ENCODE peak calls at places on chromosomes 11 and 22, in five cellular contexts. M, R, A, F and E are unnamed samples. For H3K9me3, the result is how much of the 10 kb centered on the place peaks cover.

GRCh38 chr22:20380486-20380885 is 13.5 kb upstream of the ZNF74 start:
- DNase-seq in R (no peak), M (no peak), F (no peak), A (no peak), E (no peak)

GRCh38 chr11:44445500-44446340 is 119.7 kb upstream of the CD82 start:
- DNase-seq in M (no peak), A (no peak), F (no peak), R (peak), E (no peak)

GRCh38 chr22:48071305-48071704 is 1308.9 kb downstream of the TBC1D22A start:
- DNase-seq in R (no peak), F (no peak), A (no peak), M (no peak), E (no peak)

GRCh38 chr11:34638897-34639296 is 18.0 kb downstream of the EHF start:
- DNase-seq in F (no peak), M (no peak), A (no peak), R (no peak), E (no peak)

GRCh38 chr11:64787526-64788320 is 9.4 kb upstream of the SF1 start:
- DNase-seq in A (peak), R (peak), F (no peak), M (no peak), E (peak)

GRCh38 chr11:19812096-19812495 is 99.5 kb downstream of the NAV2 start:
- DNase-seq in R (no peak), M (no peak), F (no peak), A (no peak), E (no peak)

GRCh38 chr22:23109441-23109978 is 32.3 kb downstream of the RSPH14 start:
- DNase-seq in R (no peak), A (no peak), M (no peak), F (no peak), E (peak)

GRCh38 chr11:87473174-87473573 is 435.4 kb downstream of the TMEM135 start:
- DNase-seq in M (no peak), A (peak), F (no peak), R (peak), E (no peak)

GRCh38 chr11:70201876-70202861 is 927 bp upstream of the FADD start:
- DNase-seq in M (no peak), F (no peak), R (no peak), A (peak), E (no peak)

GRCh38 chr11:15412054-15412453 is 297.3 kb downstream of the INSC start:
- DNase-seq in A (no peak), R (no peak), F (no peak), M (no peak), E (no peak)

GRCh38 chr22:19232620-19233019 is 54.1 kb upstream of the SLC25A1 start:
- DNase-seq in M (no peak), R (no peak), F (no peak), A (no peak), E (no peak)

GRCh38 chr11:66680966-66681645 is 3.4 kb upstream of the RBM4B start:
- DNase-seq in F (no peak), A (no peak), M (no peak), R (no peak), E (no peak)

GRCh38 chr11:66674964-66675602 is 2.6 kb downstream of the RBM4B start:
- DNase-seq in R (no peak), A (no peak), F (no peak), M (no peak), E (no peak)

GRCh38 chr11:66677599-66678375 is at the start of gene RBM4B:
- DNase-seq in F (peak), A (peak), M (peak), R (peak), E (peak)

GRCh38 chr11:66676931-66677598 is 622 bp downstream of the RBM4B start:
- DNase-seq in M (no peak), R (no peak), F (no peak), A (no peak), E (no peak)

GRCh38 chr11:66676279-66676919 is 1.3 kb downstream of the RBM4B start:
- DNase-seq in A (no peak), R (no peak), M (no peak), F (no peak), E (no peak)
- H3K27ac ChIP-seq in A (no peak), R (no peak), M (no peak), F (no peak), E (no peak)

DNA sequence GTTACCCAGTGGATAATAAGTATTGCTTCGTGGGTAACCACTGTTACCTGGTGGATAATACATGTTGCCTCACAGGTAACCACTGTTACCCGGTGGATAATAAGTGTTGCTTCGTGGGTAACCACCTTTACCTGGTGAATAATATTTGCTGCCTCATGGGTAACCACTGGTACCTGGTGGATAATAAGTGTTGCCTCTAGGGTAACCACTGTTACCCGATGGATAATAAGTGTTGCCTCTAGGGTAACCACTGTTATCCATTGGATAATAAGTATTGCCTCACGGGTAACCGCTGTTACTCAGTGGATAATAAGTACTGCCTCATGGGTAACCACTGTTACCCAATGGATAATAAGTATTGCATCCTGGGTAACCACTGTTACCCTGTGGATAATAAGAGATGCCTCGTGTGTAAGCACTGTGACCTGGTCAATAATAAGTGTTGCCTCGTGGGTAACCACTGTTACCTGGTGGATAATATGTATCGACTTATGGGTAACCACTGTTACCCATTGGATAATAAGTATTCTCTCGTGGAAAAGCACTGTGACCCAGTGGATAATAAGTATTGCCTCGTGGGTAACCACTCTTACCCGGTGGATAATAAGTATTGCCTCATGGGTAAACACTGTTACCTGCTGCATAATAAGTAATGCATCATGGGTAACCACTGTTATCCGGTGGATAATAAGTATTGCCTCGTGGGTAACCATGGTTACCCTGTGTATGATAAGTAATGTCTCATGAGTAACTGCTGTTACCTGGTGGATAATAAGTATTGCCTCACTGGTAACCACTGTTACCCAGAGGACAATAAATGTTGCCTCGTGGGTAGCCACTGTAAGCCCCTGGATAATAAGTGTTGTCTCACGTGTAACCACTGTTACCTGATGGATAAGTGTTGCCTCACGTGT is 20.1 kb upstream of the NXPE4 start:
- DNase-seq in A (no peak), R (no peak), F (no peak), M (no peak), E (no peak)
- H3K9me3 ChIP-seq in A (under half), R (under half), F (under half), M (under half), E (half or more)

DNA sequence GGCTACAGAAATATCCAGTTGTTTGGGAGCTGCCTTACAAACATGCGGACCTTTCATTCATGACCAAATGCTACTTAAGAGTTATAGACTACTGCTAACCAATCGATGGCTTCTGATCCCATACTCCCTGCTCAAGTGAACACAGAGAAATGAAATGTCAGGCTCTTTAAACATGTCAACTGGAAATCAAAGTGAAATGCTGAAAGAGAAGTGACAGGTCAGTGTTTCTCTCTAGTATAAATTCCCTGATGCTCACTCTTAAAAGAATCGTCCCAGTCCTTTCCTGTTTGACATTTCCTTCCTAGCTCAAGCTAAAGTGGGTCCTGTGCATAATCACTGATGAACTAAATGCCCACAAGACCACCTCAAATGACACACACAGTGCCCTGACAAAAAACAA is 331.0 kb downstream of the TTC28 start:
- DNase-seq in F (no peak), A (no peak), M (no peak), R (no peak), E (no peak)
- H3K27ac ChIP-seq in F (no peak), A (no peak), M (no peak), R (no peak), E (peak)

DNA sequence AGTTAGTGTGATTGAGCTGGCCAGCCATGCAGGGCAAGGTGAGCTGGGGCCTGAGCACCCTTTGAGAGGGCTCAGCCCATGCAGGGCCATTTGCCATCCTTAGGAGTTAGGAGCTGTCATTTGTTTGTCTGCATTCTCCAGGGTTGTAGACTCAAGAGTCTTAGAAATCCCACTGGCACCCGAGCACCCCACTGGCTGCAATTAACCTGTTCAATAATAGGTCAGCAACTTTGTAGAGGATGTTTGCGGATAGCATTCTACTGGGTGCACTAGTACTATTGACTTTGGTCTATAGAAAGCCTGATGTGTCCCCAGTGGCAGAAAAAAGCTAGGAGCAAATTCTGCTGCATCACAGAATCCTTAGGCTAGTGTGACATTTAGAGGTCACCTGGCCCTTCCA is 299.1 kb upstream of the CADM1 start:
- DNase-seq in F (no peak), A (no peak), R (no peak), M (no peak), E (no peak)
- H3K9me3 ChIP-seq in F (under half), A (under half), R (under half), M (under half), E (under half)

GRCh38 chr11:67630943-67631331 is 1.2 kb upstream of the NUDT8 start:
- DNase-seq in A (no peak), R (no peak), F (no peak), M (no peak), E (no peak)
- H3K27ac ChIP-seq in A (peak), R (peak), F (peak), M (peak), E (peak)

DNA sequence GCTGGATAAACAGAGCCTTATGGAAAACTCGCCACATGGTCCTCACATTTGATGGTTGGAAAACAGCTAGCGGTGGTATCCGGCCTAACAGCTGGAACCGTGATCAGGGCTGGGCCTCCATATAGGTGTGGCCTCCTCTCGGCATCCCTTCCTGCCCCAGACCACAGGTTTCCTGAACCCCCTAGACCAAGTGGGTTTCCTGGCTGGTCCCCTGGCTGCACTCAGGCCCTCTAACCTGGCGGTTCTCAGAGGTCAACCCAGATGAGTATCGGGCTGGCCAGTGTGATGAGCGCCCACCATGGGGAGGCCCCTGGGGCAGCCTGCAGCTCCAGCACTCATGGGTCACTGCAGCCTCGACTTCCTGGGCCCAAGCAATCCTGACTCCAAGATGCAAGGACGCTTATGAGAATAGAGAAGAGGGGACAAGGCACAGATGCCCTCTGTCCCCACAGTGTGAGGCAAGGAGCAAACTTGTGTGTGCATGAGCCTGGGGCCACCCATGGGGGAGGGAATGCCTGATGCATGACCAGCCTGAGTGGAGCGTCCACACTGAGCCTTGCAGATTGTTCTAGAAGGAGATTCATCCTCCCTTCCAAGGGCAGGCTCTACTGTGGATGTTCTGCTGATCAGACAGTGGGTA is 53.4 kb upstream of the WNT7B start:
- DNase-seq in R (no peak), A (peak), M (no peak), F (no peak), E (no peak)
- H3K9me3 ChIP-seq in R (under half), A (under half), M (under half), F (under half), E (under half)

GRCh38 chr11:102449651-102450570 is 2.7 kb downstream of the TMEM123 start:
- DNase-seq in M (no peak), F (no peak), R (no peak), A (no peak), E (no peak)
- H3K27ac ChIP-seq in M (no peak), F (no peak), R (peak), A (no peak), E (no peak)